ENCODE peak calls at places on chromosome 20, in seven cellular contexts. Z is NCI-H1694; F is retina; L is CD8-positive, alpha-beta T cell; Y is left kidney; C is renal cortical epithelial cell; Q is nephron progenitor cell. A is an unnamed sample.
A peak's percentile ranks its signal among the peaks of the same experiment; 100 is the strongest.

GRCh38 chr20:3871549-3872265 is 17.5 kb upstream of the PANK2 start:
- DNase-seq in Z (no peak), F (no peak), L (no peak), Y (peak; percentile 58), C (peak; percentile 94), Q (no peak), A (peak; percentile 47)

GRCh38 chr20:40797425-40797824 is 108.4 kb upstream of the MAFB start:
- DNase-seq in Z (no peak), F (no peak), L (no peak), Y (peak; percentile 63), C (peak; percentile 1), Q (no peak), A (peak; percentile 13)

GRCh38 chr20:19692685-19693119 is 65.4 kb upstream of the RIN2 start:
- DNase-seq in Z (no peak), F (peak; percentile 79), L (peak; percentile 8), Y (peak; percentile 69), C (peak; percentile 53), Q (peak; percentile 81), A (peak; percentile 61)

GRCh38 chr20:41137412-41138216 is at the start of gene PLCG1:
- DNase-seq in Z (peak; percentile 12), F (peak; percentile 91), L (peak; percentile 54), Y (peak; percentile 95), C (no peak), Q (peak; percentile 90), A (peak; percentile 47)

GRCh38 chr20:58043122-58043865 is 185.2 kb downstream of the ANKRD60 start:
- DNase-seq in Z (no peak), F (no peak), L (no peak), Y (no peak), C (no peak), Q (no peak), A (no peak)

GRCh38 chr20:58155148-58155925 is 73.1 kb downstream of the ANKRD60 start:
- DNase-seq in Z (no peak), F (no peak), L (no peak), Y (no peak), C (no peak), Q (no peak), A (no peak)

GRCh38 chr20:33604084-33604990 is 57.8 kb upstream of the C20orf144 start:
- DNase-seq in Z (no peak), F (peak; percentile 42), L (no peak), Y (no peak), C (no peak), Q (no peak), A (no peak)

GRCh38 chr20:63544958-63545516 is 2.5 kb downstream of the SRMS start:
- DNase-seq in Z (no peak), F (no peak), L (no peak), Y (no peak), C (peak; percentile 33), Q (no peak), A (peak; percentile 75)

GRCh38 chr20:48774696-48775095 is 53.1 kb downstream of the PREX1 start:
- DNase-seq in Z (no peak), F (no peak), L (no peak), Y (no peak), C (no peak), Q (no peak), A (no peak)

GRCh38 chr20:45629496-45630100 is at the start of gene WFDC10A:
- DNase-seq in Z (no peak), F (peak; percentile 61), L (no peak), Y (peak; percentile 65), C (peak; percentile 42), Q (peak; percentile 50), A (peak; percentile 64)

GRCh38 chr20:47359533-47360206 is 3.2 kb upstream of the ZMYND8 start:
- DNase-seq in Z (no peak), F (no peak), L (no peak), Y (no peak), C (no peak), Q (no peak), A (no peak)

GRCh38 chr20:57391439-57392129 is 388 bp downstream of the RBM38 start:
- DNase-seq in Z (no peak), F (peak; percentile 49), L (no peak), Y (peak; percentile 56), C (no peak), Q (peak; percentile 30), A (no peak)

GRCh38 chr20:56247954-56248782 is at the start of gene MC3R:
- DNase-seq in Z (peak; percentile 0), F (peak; percentile 66), L (no peak), Y (peak; percentile 75), C (peak; percentile 13), Q (peak; percentile 30), A (peak; percentile 63)

GRCh38 chr20:51768759-51769517 is 748 bp upstream of the ATP9A start:
- DNase-seq in Z (no peak), F (peak; percentile 57), L (no peak), Y (peak; percentile 73), C (no peak), Q (no peak), A (no peak)

GRCh38 chr20:60292001-60292520 is 333.8 kb downstream of the CDH26 start:
- DNase-seq in Z (no peak), F (no peak), L (no peak), Y (no peak), C (no peak), Q (no peak), A (no peak)